ENCODE peak calls at places on chromosomes 2 and 18, in five cellular contexts. L, P, E, A and H are unnamed samples.

GRCh38 chr18:77765468-77765867 is 515.8 kb downstream of the GALR1 start:
- DNase-seq in L (peak), P (no peak), E (peak), A (no peak), H (no peak)

GRCh38 chr18:11859903-11860407 is 8.7 kb downstream of the CHMP1B start:
- DNase-seq in L (peak), P (peak), E (no peak), A (no peak), H (no peak)

GRCh38 chr2:12347049-12347448 is 369.7 kb upstream of the TRIB2 start:
- DNase-seq in L (no peak), P (no peak), E (no peak), A (no peak), H (no peak)

GRCh38 chr2:128300151-128300550 is 18.5 kb downstream of the HS6ST1 start:
- DNase-seq in L (no peak), P (no peak), E (no peak), A (no peak), H (no peak)

GRCh38 chr2:84686783-84687442 is 170.6 kb downstream of the DNAH6 start:
- DNase-seq in L (no peak), P (no peak), E (no peak), A (no peak), H (no peak)

GRCh38 chr2:234958746-234959395 is 7.1 kb downstream of the SH3BP4 start:
- DNase-seq in L (no peak), P (peak), E (no peak), A (no peak), H (no peak)

GRCh38 chr2:48415765-48416515 is 114.0 kb upstream of the STON1 start:
- DNase-seq in L (no peak), P (no peak), E (no peak), A (no peak), H (peak)

GRCh38 chr18:79496237-79496977 is 100.7 kb downstream of the NFATC1 start:
- DNase-seq in L (no peak), P (no peak), E (no peak), A (no peak), H (no peak)

GRCh38 chr2:240412211-240412830 is 23.1 kb upstream of the GPC1 start:
- DNase-seq in L (no peak), P (no peak), E (peak), A (no peak), H (no peak)

GRCh38 chr2:43041661-43042360 is 184.6 kb downstream of the ZFP36L2 start:
- DNase-seq in L (no peak), P (no peak), E (peak), A (no peak), H (no peak)

GRCh38 chr2:208179028-208179609 is 10.7 kb downstream of the C2orf80 start:
- DNase-seq in L (no peak), P (no peak), E (peak), A (peak), H (no peak)

GRCh38 chr18:25284861-25285574 is 66.9 kb downstream of the ZNF521 start:
- DNase-seq in L (no peak), P (no peak), E (no peak), A (no peak), H (no peak)

GRCh38 chr2:23077599-23077998 is 307.4 kb upstream of the KLHL29 start:
- DNase-seq in L (no peak), P (no peak), E (no peak), A (no peak), H (no peak)

GRCh38 chr2:143264851-143265250 is 135.6 kb downstream of the ARHGAP15 start:
- DNase-seq in L (no peak), P (no peak), E (no peak), A (no peak), H (no peak)

GRCh38 chr2:123870877-123871276 is 154.2 kb upstream of the CNTNAP5 start:
- DNase-seq in L (no peak), P (no peak), E (no peak), A (no peak), H (no peak)

GRCh38 chr2:54063967-54064535 is 51.4 kb upstream of the ACYP2 start:
- DNase-seq in L (no peak), P (no peak), E (no peak), A (no peak), H (no peak)

GRCh38 chr2:47344890-47345583 is 57.9 kb upstream of the MSH2 start:
- DNase-seq in L (peak), P (peak), E (peak), A (peak), H (no peak)

GRCh38 chr2:44829771-44830170 is 111.7 kb upstream of the SIX3 start:
- DNase-seq in L (no peak), P (no peak), E (no peak), A (no peak), H (no peak)

GRCh38 chr2:73237168-73237567 is 3.1 kb downstream of the CCT7 start:
- DNase-seq in L (no peak), P (no peak), E (no peak), A (no peak), H (no peak)

GRCh38 chr2:170361359-170361936 is 183.5 kb downstream of the MYO3B start:
- DNase-seq in L (peak), P (peak), E (peak), A (peak), H (peak)

GRCh38 chr2:77519888-77520506 is 2.2 kb downstream of the LRRTM4 start:
- DNase-seq in L (no peak), P (no peak), E (no peak), A (no peak), H (no peak)

GRCh38 chr2:172172513-172173217 is 70.0 kb upstream of the DLX2 start:
- DNase-seq in L (peak), P (peak), E (peak), A (peak), H (peak)

GRCh38 chr18:13447621-13448020 is 229.1 kb downstream of the LDLRAD4 start:
- DNase-seq in L (no peak), P (no peak), E (no peak), A (no peak), H (no peak)

GRCh38 chr2:228699888-228700287 is 518.4 kb upstream of the SPHKAP start:
- DNase-seq in L (no peak), P (no peak), E (no peak), A (no peak), H (no peak)

GRCh38 chr2:172438741-172439508 is 11.5 kb downstream of the ITGA6 start:
- DNase-seq in L (peak), P (peak), E (no peak), A (no peak), H (no peak)

GRCh38 chr2:124079045-124079444 is 54.0 kb downstream of the CNTNAP5 start:
- DNase-seq in L (no peak), P (no peak), E (no peak), A (no peak), H (no peak)

GRCh38 chr18:28366667-28367066 is 189.7 kb upstream of the CDH2 start:
- DNase-seq in L (no peak), P (no peak), E (no peak), A (no peak), H (no peak)

GRCh38 chr2:20994130-20994529 is 49.7 kb downstream of the APOB start:
- DNase-seq in L (no peak), P (no peak), E (no peak), A (no peak), H (peak)

GRCh38 chr2:78707776-78708386 is 317.6 kb upstream of the REG3G start:
- DNase-seq in L (no peak), P (no peak), E (no peak), A (no peak), H (no peak)

GRCh38 chr2:68751397-68752339 is 17.1 kb downstream of the ARHGAP25 start:
- DNase-seq in L (peak), P (peak), E (peak), A (peak), H (peak)

GRCh38 chr18:61019902-61020301 is 313.3 kb upstream of the CDH20 start:
- DNase-seq in L (no peak), P (no peak), E (no peak), A (no peak), H (no peak)

GRCh38 chr2:58762176-58762781 is 521.2 kb upstream of the FANCL start:
- DNase-seq in L (peak), P (peak), E (peak), A (peak), H (no peak)

GRCh38 chr2:64938607-64939285 is 50.5 kb upstream of the SLC1A4 start:
- DNase-seq in L (no peak), P (no peak), E (no peak), A (no peak), H (no peak)

GRCh38 chr2:119333360-119333759 is 33.3 kb downstream of the C2orf76 start:
- DNase-seq in L (no peak), P (no peak), E (no peak), A (no peak), H (no peak)

GRCh38 chr2:161170917-161171594 is 10.8 kb downstream of the TANK start:
- DNase-seq in L (no peak), P (no peak), E (no peak), A (no peak), H (no peak)

GRCh38 chr2:10591207-10591606 is 98.6 kb downstream of the NOL10 start:
- DNase-seq in L (no peak), P (no peak), E (no peak), A (no peak), H (no peak)

DNA sequence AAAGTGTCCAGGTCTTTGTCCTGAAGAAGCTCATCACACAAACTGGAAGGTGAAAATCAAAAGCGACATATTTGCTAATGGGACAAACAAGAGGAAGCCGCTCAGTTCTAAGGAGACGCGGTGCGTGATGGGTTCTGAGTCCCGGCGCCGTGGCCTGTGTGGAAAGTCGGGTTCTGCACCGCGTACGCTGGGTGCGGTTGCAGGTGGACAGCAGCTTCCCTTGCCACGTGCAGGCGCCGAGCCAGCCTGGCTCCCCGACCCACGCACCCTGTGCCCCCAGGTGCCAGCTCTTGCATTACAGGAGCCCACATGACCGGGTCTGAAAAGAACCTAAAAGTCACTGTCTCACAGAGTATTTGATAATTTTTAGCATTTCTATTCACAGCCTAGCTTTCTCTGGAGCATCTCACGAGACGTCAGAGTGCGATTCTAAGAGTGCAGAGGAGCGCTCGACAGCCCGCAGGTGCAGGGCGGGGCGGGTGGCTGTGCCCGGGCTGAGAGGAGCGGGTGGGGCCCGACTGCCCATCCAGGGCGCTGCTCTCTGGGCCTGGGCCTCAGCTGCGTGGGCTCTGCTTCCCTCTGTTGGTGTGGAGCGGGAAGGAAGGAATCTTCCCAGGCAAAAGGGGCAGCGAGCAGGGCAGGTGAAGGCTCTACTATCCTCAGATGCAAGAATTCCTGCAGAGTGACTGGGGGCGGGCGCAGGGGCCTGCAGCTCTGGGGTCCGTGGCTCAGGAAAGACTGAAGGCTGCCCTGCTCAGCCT is 39.4 kb downstream of the MYT1L start:
- DNase-seq in L (no peak), P (no peak), E (peak), A (no peak), H (no peak)
- TF ChIP-seq CTCF in L (no peak), P (no peak), E (peak), A (no peak), H (no peak)

DNA sequence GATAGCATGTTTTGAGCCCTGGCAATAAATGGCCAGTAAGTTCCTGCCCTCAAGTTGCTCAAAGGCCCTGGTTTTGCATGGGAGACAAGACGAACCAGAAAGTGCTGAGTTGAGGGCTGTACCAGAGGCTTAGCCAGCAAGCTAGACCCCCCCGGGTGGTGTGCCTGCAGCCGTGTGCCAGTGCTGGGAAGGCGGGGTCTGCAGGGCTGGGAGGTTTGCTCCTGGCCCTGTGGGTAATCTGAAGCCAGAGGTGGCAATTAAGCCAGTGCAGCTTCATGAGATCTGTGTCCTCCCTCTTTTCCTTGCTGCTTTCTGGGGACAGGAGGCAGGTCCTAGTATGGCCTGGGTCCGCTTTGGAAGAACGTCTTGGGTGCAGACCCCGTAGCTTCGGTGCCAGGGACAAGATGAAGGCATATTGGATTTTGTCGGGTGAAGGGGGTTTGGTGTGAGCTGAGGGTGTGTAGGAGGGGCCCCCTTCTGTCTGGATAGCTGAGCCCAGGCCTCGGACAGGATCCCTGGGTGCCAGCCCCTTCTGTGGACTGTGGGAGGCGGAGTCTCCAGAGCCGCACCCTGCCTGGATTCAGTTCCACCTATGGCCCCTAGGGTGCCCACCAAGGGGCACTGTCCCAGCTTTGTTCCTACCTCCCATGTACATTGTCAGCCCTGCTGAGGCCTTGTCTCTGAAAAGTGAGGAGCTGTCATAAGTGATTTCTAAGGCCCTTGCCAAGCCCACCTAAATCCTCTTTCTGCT is 15.6 kb downstream of the ATOH8 start:
- DNase-seq in L (no peak), P (no peak), E (peak), A (no peak), H (peak)
- TF ChIP-seq CTCF in L (peak), P (no peak), E (no peak), A (no peak), H (no peak)

DNA sequence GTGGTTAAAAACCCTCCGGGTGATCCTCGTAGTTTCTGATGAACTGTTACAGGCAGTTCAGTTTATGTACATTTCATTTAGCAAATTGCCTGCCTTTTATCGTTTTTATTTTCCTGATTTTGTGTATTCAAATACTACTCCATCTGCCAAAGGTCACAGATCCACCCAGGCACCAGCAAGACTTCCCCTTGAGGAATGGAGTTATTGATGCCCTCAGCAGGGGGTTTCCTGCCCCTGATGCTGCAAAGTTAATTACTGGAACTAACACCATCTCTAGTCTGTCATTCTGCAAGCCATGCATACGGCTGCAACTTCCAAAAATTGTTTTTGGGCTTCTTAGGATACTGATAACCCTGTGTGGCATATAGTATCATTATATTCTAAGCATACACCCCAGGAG is 642.0 kb downstream of the SLC4A3 start:
- DNase-seq in L (no peak), P (no peak), E (peak), A (no peak), H (no peak)
- TF ChIP-seq CTCF in L (no peak), P (no peak), E (no peak), A (no peak), H (no peak)

GRCh38 chr2:101961287-101962242 is 30.2 kb upstream of the IL1R2 start:
- DNase-seq in L (peak), P (peak), E (no peak), A (peak), H (no peak)
- TF ChIP-seq CTCF in L (no peak), P (no peak), E (no peak), A (no peak), H (no peak)

GRCh38 chr2:200309296-200309846 is 2.9 kb downstream of the SPATS2L start:
- DNase-seq in L (no peak), P (no peak), E (no peak), A (no peak), H (no peak)

GRCh38 chr2:200308001-200308400 is 1.5 kb downstream of the SPATS2L start:
- DNase-seq in L (no peak), P (no peak), E (no peak), A (no peak), H (no peak)

GRCh38 chr2:200306969-200307811 is 697 bp downstream of the SPATS2L start:
- DNase-seq in L (peak), P (peak), E (peak), A (peak), H (no peak)

GRCh38 chr2:200310545-200310971 is 4.1 kb downstream of the SPATS2L start:
- DNase-seq in L (no peak), P (no peak), E (no peak), A (no peak), H (no peak)

DNA sequence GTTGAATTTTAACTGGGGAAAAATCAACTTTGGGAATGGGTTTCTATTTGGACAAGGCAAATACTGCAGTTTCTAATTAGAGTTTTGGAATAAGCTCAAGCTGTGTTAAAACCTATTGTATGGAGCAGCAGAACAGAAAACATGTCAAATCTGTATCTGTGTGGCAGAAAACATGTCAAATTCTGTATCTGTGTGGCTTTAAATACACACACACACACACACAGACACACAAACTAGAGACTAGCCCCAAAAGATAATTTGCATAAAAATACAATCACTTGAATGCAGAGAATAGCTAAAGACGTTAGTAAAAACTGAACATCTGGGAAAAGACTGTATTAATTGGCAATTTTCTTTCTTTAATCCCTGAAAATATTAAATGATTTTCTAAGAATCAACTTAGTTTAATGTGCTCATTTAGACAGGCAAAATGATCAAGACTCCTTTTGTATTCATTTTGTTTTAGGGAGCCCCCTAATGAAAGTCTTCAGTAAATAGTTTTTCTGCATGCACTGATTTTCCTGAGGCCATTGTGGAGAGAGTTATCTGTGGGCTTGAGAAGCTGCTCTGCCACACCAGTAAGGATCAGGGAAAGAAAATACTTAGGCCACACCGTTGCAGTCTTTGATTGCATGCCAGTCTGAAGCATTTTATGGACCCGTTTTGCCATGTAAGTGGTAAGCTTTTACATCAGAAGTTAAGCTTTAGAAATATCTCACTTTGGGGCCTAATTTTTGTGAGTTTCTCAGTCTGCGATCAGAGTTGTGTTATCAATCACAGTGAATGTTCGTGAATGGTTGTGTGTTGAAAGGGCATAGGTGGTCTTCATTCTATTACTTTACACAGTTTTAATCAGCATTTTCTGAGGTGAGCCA is 2.2 kb downstream of the SPATS2L start:
- DNase-seq in L (no peak), P (no peak), E (no peak), A (no peak), H (no peak)
- TF ChIP-seq CTCF in L (no peak), P (no peak), E (no peak), A (no peak), H (no peak)

GRCh38 chr2:219384083-219384713 is 3.5 kb downstream of the DNPEP start:
- DNase-seq in L (no peak), P (no peak), E (peak), A (no peak), H (no peak)
- TF ChIP-seq CTCF in L (no peak), P (no peak), E (no peak), A (no peak), H (no peak)

DNA sequence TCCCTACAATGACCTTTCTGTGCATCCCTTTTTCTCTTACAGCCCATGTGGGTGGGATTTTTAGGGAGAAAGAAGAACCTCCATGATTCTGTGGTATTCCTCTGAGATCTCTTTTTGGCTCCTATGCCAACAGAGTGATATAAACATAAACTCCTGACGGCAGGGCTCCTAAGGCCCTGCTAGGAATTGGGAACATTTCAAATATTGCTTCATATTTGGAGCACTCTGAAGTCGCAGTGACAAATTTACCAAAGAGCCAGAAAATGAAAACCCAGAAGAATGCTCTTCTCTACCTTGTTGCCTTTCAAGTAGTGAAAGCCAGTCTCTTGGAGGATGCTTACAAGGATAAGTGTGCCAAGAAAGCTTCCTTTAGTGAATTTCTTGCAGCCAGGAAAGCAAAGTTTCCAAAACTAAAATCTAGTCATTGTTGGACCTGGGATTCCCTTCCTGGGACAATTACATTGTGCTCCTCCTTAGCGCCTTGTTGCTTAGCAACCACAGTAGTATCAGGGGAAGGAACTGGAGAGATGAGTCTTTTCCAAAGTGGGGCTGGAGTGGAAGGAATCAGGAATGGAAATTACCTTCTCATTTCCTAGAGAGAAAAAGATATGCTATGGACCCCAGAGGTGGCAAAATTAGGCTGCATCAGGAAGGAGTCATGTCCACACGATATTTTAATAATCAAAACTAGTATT is 7.3 kb upstream of the SETBP1 start:
- DNase-seq in L (no peak), P (no peak), E (no peak), A (no peak), H (no peak)
- TF ChIP-seq CTCF in L (no peak), P (no peak), E (no peak), A (no peak), H (no peak)